ENCODE peak calls at places on chromosomes 12 and 14, in four cellular contexts. K is lower lobe of right lung, I is natural killer cell, M is T-cell. E is an unnamed sample.

GRCh38 chr12:3032770-3033537 is 44.2 kb upstream of the TSPAN9 start:
- ATAC-seq in I (no peak), K (no peak), M (no peak), E (no peak)

GRCh38 chr12:111093428-111094142 is 173.2 kb upstream of the MYL2 start:
- ATAC-seq in K (no peak), M (peak), I (no peak), E (peak)

GRCh38 chr14:69773571-69774276 is 6.8 kb downstream of the SRSF5 start:
- ATAC-seq in K (no peak), M (no peak), I (peak), E (no peak)

GRCh38 chr12:110704750-110705149 is 15.8 kb upstream of the HVCN1 start:
- ATAC-seq in I (no peak), M (no peak), K (no peak), E (no peak)

GRCh38 chr14:87133073-87133815 is 859.7 kb downstream of the GALC start:
- ATAC-seq in M (no peak), I (no peak), K (peak), E (no peak)

GRCh38 chr12:23210573-23210972 is 585.6 kb downstream of the ETNK1 start:
- ATAC-seq in M (no peak), I (no peak), K (no peak), E (no peak)

GRCh38 chr12:89160716-89161123 is 191.6 kb downstream of the DUSP6 start:
- ATAC-seq in I (no peak), K (peak), M (no peak), E (peak)

GRCh38 chr12:95874452-95874851 is 15.7 kb downstream of the SNRPF start:
- ATAC-seq in M (no peak), I (no peak), K (no peak), E (no peak)

GRCh38 chr14:52020866-52021717 is 31.7 kb downstream of the RTRAF start:
- ATAC-seq in I (no peak), M (peak), K (no peak), E (peak)

E was measured in stimulated activated memory B cell treated with anti-CD40 and anti-IgM and Interleukin-4, amounts not matched to agents 10 μg/mL and 1 μg/mL and 100 μg/mL, for 72 hours.